ENCODE peak calls at places on chromosomes 6 and 20, in ten cellular contexts. One of them, this sample, is unnamed.

GRCh38 chr20:63664861-63665594 is 6.9 kb downstream of the RTEL1 start:
- DNase-seq in glomerular endothelial cell: no peak
- DNase-seq in fibroblast of the aortic adventitia: peak
- DNase-seq in substantia nigra: no peak
- DNase-seq in activated CD4-positive, CD25-positive, alpha-beta regulatory T cell treated with anti-CD3 and anti-CD28 coated beads, Interleukin-2, amount 50 U/mL, for 72 hours: no peak
- DNase-seq in B cell: no peak
- DNase-seq in mucosa of descending colon: no peak
- DNase-seq in endodermal cell: peak
- DNase-seq in astrocyte of the spinal cord: no peak
- DNase-seq in anterior cingulate cortex: peak
- DNase-seq in this sample: no peak

GRCh38 chr6:143400258-143401059 is 50.0 kb downstream of the ADAT2 start:
- DNase-seq in fibroblast of the aortic adventitia: peak
- DNase-seq in glomerular endothelial cell: no peak
- DNase-seq in anterior cingulate cortex: no peak
- DNase-seq in mucosa of descending colon: no peak
- DNase-seq in substantia nigra: no peak
- DNase-seq in astrocyte of the spinal cord: no peak
- DNase-seq in endodermal cell: no peak
- DNase-seq in B cell: no peak
- DNase-seq in activated CD4-positive, CD25-positive, alpha-beta regulatory T cell treated with anti-CD3 and anti-CD28 coated beads, Interleukin-2, amount 50 U/mL, for 72 hours: no peak
- DNase-seq in this sample: no peak

GRCh38 chr6:137013031-137013430 is 31.7 kb downstream of the IL20RA start:
- DNase-seq in fibroblast of the aortic adventitia: peak
- DNase-seq in glomerular endothelial cell: no peak
- DNase-seq in endodermal cell: no peak
- DNase-seq in substantia nigra: no peak
- DNase-seq in B cell: no peak
- DNase-seq in anterior cingulate cortex: no peak
- DNase-seq in activated CD4-positive, CD25-positive, alpha-beta regulatory T cell treated with anti-CD3 and anti-CD28 coated beads, Interleukin-2, amount 50 U/mL, for 72 hours: no peak
- DNase-seq in mucosa of descending colon: no peak
- DNase-seq in astrocyte of the spinal cord: peak
- DNase-seq in this sample: no peak

GRCh38 chr6:33692760-33693158 is 18.7 kb downstream of the UQCC2 start:
- DNase-seq in B cell: peak
- DNase-seq in astrocyte of the spinal cord: no peak
- DNase-seq in activated CD4-positive, CD25-positive, alpha-beta regulatory T cell treated with anti-CD3 and anti-CD28 coated beads, Interleukin-2, amount 50 U/mL, for 72 hours: peak
- DNase-seq in anterior cingulate cortex: no peak
- DNase-seq in mucosa of descending colon: peak
- DNase-seq in substantia nigra: no peak
- DNase-seq in fibroblast of the aortic adventitia: no peak
- DNase-seq in glomerular endothelial cell: no peak
- DNase-seq in endodermal cell: no peak
- DNase-seq in this sample: no peak

GRCh38 chr6:20965276-20965675 is 431.0 kb downstream of the CDKAL1 start:
- DNase-seq in astrocyte of the spinal cord: no peak
- DNase-seq in glomerular endothelial cell: no peak
- DNase-seq in endodermal cell: no peak
- DNase-seq in mucosa of descending colon: no peak
- DNase-seq in fibroblast of the aortic adventitia: no peak
- DNase-seq in substantia nigra: no peak
- DNase-seq in anterior cingulate cortex: no peak
- DNase-seq in activated CD4-positive, CD25-positive, alpha-beta regulatory T cell treated with anti-CD3 and anti-CD28 coated beads, Interleukin-2, amount 50 U/mL, for 72 hours: no peak
- DNase-seq in B cell: no peak
- DNase-seq in this sample: no peak

GRCh38 chr6:51060262-51060762 is 241.6 kb downstream of the TFAP2B start:
- DNase-seq in endodermal cell: no peak
- DNase-seq in mucosa of descending colon: no peak
- DNase-seq in activated CD4-positive, CD25-positive, alpha-beta regulatory T cell treated with anti-CD3 and anti-CD28 coated beads, Interleukin-2, amount 50 U/mL, for 72 hours: no peak
- DNase-seq in anterior cingulate cortex: no peak
- DNase-seq in fibroblast of the aortic adventitia: no peak
- DNase-seq in B cell: no peak
- DNase-seq in glomerular endothelial cell: no peak
- DNase-seq in astrocyte of the spinal cord: no peak
- DNase-seq in substantia nigra: no peak
- DNase-seq in this sample: no peak

GRCh38 chr20:3454821-3455220 is 16.0 kb upstream of the ATRN start:
- DNase-seq in glomerular endothelial cell: no peak
- DNase-seq in substantia nigra: no peak
- DNase-seq in anterior cingulate cortex: no peak
- DNase-seq in B cell: no peak
- DNase-seq in endodermal cell: no peak
- DNase-seq in fibroblast of the aortic adventitia: no peak
- DNase-seq in mucosa of descending colon: no peak
- DNase-seq in activated CD4-positive, CD25-positive, alpha-beta regulatory T cell treated with anti-CD3 and anti-CD28 coated beads, Interleukin-2, amount 50 U/mL, for 72 hours: no peak
- DNase-seq in astrocyte of the spinal cord: no peak
- DNase-seq in this sample: no peak

GRCh38 chr6:149545258-149545753 is 537 bp downstream of the PPIL4 start:
- DNase-seq in mucosa of descending colon: peak
- DNase-seq in glomerular endothelial cell: no peak
- DNase-seq in anterior cingulate cortex: peak
- DNase-seq in endodermal cell: peak
- DNase-seq in activated CD4-positive, CD25-positive, alpha-beta regulatory T cell treated with anti-CD3 and anti-CD28 coated beads, Interleukin-2, amount 50 U/mL, for 72 hours: no peak
- DNase-seq in astrocyte of the spinal cord: peak
- DNase-seq in substantia nigra: no peak
- DNase-seq in B cell: peak
- DNase-seq in fibroblast of the aortic adventitia: peak
- DNase-seq in this sample: peak

GRCh38 chr6:42764883-42765653 is 16.8 kb upstream of the BICRAL start:
- DNase-seq in astrocyte of the spinal cord: no peak
- DNase-seq in fibroblast of the aortic adventitia: peak
- DNase-seq in endodermal cell: no peak
- DNase-seq in activated CD4-positive, CD25-positive, alpha-beta regulatory T cell treated with anti-CD3 and anti-CD28 coated beads, Interleukin-2, amount 50 U/mL, for 72 hours: no peak
- DNase-seq in substantia nigra: no peak
- DNase-seq in glomerular endothelial cell: no peak
- DNase-seq in anterior cingulate cortex: no peak
- DNase-seq in mucosa of descending colon: no peak
- DNase-seq in B cell: no peak
- DNase-seq in this sample: no peak

GRCh38 chr6:129701721-129702455 is 8.1 kb downstream of the ARHGAP18 start:
- DNase-seq in endodermal cell: no peak
- DNase-seq in B cell: no peak
- DNase-seq in fibroblast of the aortic adventitia: peak
- DNase-seq in substantia nigra: no peak
- DNase-seq in glomerular endothelial cell: no peak
- DNase-seq in anterior cingulate cortex: no peak
- DNase-seq in activated CD4-positive, CD25-positive, alpha-beta regulatory T cell treated with anti-CD3 and anti-CD28 coated beads, Interleukin-2, amount 50 U/mL, for 72 hours: no peak
- DNase-seq in astrocyte of the spinal cord: no peak
- DNase-seq in mucosa of descending colon: no peak
- DNase-seq in this sample: no peak

GRCh38 chr6:167988945-167989841 is 8.3 kb upstream of the KIF25 start:
- DNase-seq in substantia nigra: no peak
- DNase-seq in anterior cingulate cortex: no peak
- DNase-seq in glomerular endothelial cell: no peak
- DNase-seq in fibroblast of the aortic adventitia: no peak
- DNase-seq in endodermal cell: no peak
- DNase-seq in activated CD4-positive, CD25-positive, alpha-beta regulatory T cell treated with anti-CD3 and anti-CD28 coated beads, Interleukin-2, amount 50 U/mL, for 72 hours: no peak
- DNase-seq in mucosa of descending colon: no peak
- DNase-seq in astrocyte of the spinal cord: no peak
- DNase-seq in B cell: no peak
- DNase-seq in this sample: no peak

GRCh38 chr6:43803783-43804549 is 34.0 kb downstream of the VEGFA start:
- DNase-seq in activated CD4-positive, CD25-positive, alpha-beta regulatory T cell treated with anti-CD3 and anti-CD28 coated beads, Interleukin-2, amount 50 U/mL, for 72 hours: no peak
- DNase-seq in mucosa of descending colon: peak
- DNase-seq in astrocyte of the spinal cord: no peak
- DNase-seq in glomerular endothelial cell: no peak
- DNase-seq in endodermal cell: no peak
- DNase-seq in anterior cingulate cortex: no peak
- DNase-seq in fibroblast of the aortic adventitia: peak
- DNase-seq in B cell: no peak
- DNase-seq in substantia nigra: no peak
- DNase-seq in this sample: peak

GRCh38 chr6:52263709-52264320 is 19.5 kb upstream of the IL17F start:
- DNase-seq in anterior cingulate cortex: peak
- DNase-seq in fibroblast of the aortic adventitia: peak
- DNase-seq in substantia nigra: no peak
- DNase-seq in mucosa of descending colon: peak
- DNase-seq in endodermal cell: peak
- DNase-seq in astrocyte of the spinal cord: peak
- DNase-seq in glomerular endothelial cell: no peak
- DNase-seq in B cell: peak
- DNase-seq in activated CD4-positive, CD25-positive, alpha-beta regulatory T cell treated with anti-CD3 and anti-CD28 coated beads, Interleukin-2, amount 50 U/mL, for 72 hours: peak
- DNase-seq in this sample: peak

GRCh38 chr20:51447097-51447764 is 95.3 kb downstream of the NFATC2 start:
- DNase-seq in mucosa of descending colon: peak
- DNase-seq in glomerular endothelial cell: peak
- DNase-seq in substantia nigra: no peak
- DNase-seq in anterior cingulate cortex: no peak
- DNase-seq in fibroblast of the aortic adventitia: peak
- DNase-seq in astrocyte of the spinal cord: peak
- DNase-seq in B cell: no peak
- DNase-seq in endodermal cell: no peak
- DNase-seq in activated CD4-positive, CD25-positive, alpha-beta regulatory T cell treated with anti-CD3 and anti-CD28 coated beads, Interleukin-2, amount 50 U/mL, for 72 hours: no peak
- DNase-seq in this sample: peak

GRCh38 chr6:9732056-9732455 is 682.8 kb downstream of the TFAP2A start:
- DNase-seq in substantia nigra: no peak
- DNase-seq in anterior cingulate cortex: no peak
- DNase-seq in endodermal cell: no peak
- DNase-seq in glomerular endothelial cell: no peak
- DNase-seq in B cell: no peak
- DNase-seq in fibroblast of the aortic adventitia: no peak
- DNase-seq in astrocyte of the spinal cord: no peak
- DNase-seq in mucosa of descending colon: no peak
- DNase-seq in activated CD4-positive, CD25-positive, alpha-beta regulatory T cell treated with anti-CD3 and anti-CD28 coated beads, Interleukin-2, amount 50 U/mL, for 72 hours: no peak
- DNase-seq in this sample: no peak

GRCh38 chr6:55694148-55694547 is 115.2 kb upstream of the HMGCLL1 start:
- DNase-seq in anterior cingulate cortex: no peak
- DNase-seq in fibroblast of the aortic adventitia: peak
- DNase-seq in activated CD4-positive, CD25-positive, alpha-beta regulatory T cell treated with anti-CD3 and anti-CD28 coated beads, Interleukin-2, amount 50 U/mL, for 72 hours: no peak
- DNase-seq in endodermal cell: peak
- DNase-seq in mucosa of descending colon: no peak
- DNase-seq in glomerular endothelial cell: no peak
- DNase-seq in substantia nigra: no peak
- DNase-seq in B cell: no peak
- DNase-seq in astrocyte of the spinal cord: peak
- DNase-seq in this sample: peak

GRCh38 chr6:139708342-139709199 is 334.1 kb upstream of the CITED2 start:
- DNase-seq in endodermal cell: no peak
- DNase-seq in glomerular endothelial cell: no peak
- DNase-seq in activated CD4-positive, CD25-positive, alpha-beta regulatory T cell treated with anti-CD3 and anti-CD28 coated beads, Interleukin-2, amount 50 U/mL, for 72 hours: no peak
- DNase-seq in anterior cingulate cortex: no peak
- DNase-seq in mucosa of descending colon: no peak
- DNase-seq in astrocyte of the spinal cord: peak
- DNase-seq in substantia nigra: no peak
- DNase-seq in B cell: no peak
- DNase-seq in fibroblast of the aortic adventitia: peak
- DNase-seq in this sample: peak

GRCh38 chr6:8539446-8539845 is 104.1 kb upstream of the SLC35B3 start:
- DNase-seq in astrocyte of the spinal cord: peak
- DNase-seq in fibroblast of the aortic adventitia: peak
- DNase-seq in substantia nigra: no peak
- DNase-seq in anterior cingulate cortex: no peak
- DNase-seq in B cell: no peak
- DNase-seq in mucosa of descending colon: no peak
- DNase-seq in endodermal cell: no peak
- DNase-seq in glomerular endothelial cell: no peak
- DNase-seq in activated CD4-positive, CD25-positive, alpha-beta regulatory T cell treated with anti-CD3 and anti-CD28 coated beads, Interleukin-2, amount 50 U/mL, for 72 hours: no peak
- DNase-seq in this sample: no peak

GRCh38 chr6:82118150-82118562 is 129.4 kb downstream of the IBTK start:
- DNase-seq in astrocyte of the spinal cord: no peak
- DNase-seq in anterior cingulate cortex: no peak
- DNase-seq in activated CD4-positive, CD25-positive, alpha-beta regulatory T cell treated with anti-CD3 and anti-CD28 coated beads, Interleukin-2, amount 50 U/mL, for 72 hours: no peak
- DNase-seq in B cell: no peak
- DNase-seq in glomerular endothelial cell: no peak
- DNase-seq in endodermal cell: no peak
- DNase-seq in substantia nigra: no peak
- DNase-seq in fibroblast of the aortic adventitia: peak
- DNase-seq in mucosa of descending colon: no peak
- DNase-seq in this sample: no peak

GRCh38 chr6:108609276-108609769 is 48.6 kb downstream of the FOXO3 start:
- DNase-seq in astrocyte of the spinal cord: peak
- DNase-seq in B cell: no peak
- DNase-seq in glomerular endothelial cell: no peak
- DNase-seq in fibroblast of the aortic adventitia: peak
- DNase-seq in mucosa of descending colon: no peak
- DNase-seq in endodermal cell: no peak
- DNase-seq in anterior cingulate cortex: no peak
- DNase-seq in substantia nigra: no peak
- DNase-seq in activated CD4-positive, CD25-positive, alpha-beta regulatory T cell treated with anti-CD3 and anti-CD28 coated beads, Interleukin-2, amount 50 U/mL, for 72 hours: no peak
- DNase-seq in this sample: no peak

GRCh38 chr20:4040283-4041179 is 25.2 kb upstream of the RNF24 start:
- DNase-seq in activated CD4-positive, CD25-positive, alpha-beta regulatory T cell treated with anti-CD3 and anti-CD28 coated beads, Interleukin-2, amount 50 U/mL, for 72 hours: no peak
- DNase-seq in anterior cingulate cortex: no peak
- DNase-seq in substantia nigra: no peak
- DNase-seq in fibroblast of the aortic adventitia: peak
- DNase-seq in glomerular endothelial cell: no peak
- DNase-seq in B cell: no peak
- DNase-seq in mucosa of descending colon: no peak
- DNase-seq in endodermal cell: peak
- DNase-seq in astrocyte of the spinal cord: peak
- DNase-seq in this sample: no peak

GRCh38 chr6:106739387-106739786 is 110.0 kb downstream of the QRSL1 start:
- DNase-seq in fibroblast of the aortic adventitia: no peak
- DNase-seq in glomerular endothelial cell: no peak
- DNase-seq in mucosa of descending colon: no peak
- DNase-seq in astrocyte of the spinal cord: peak
- DNase-seq in anterior cingulate cortex: peak
- DNase-seq in endodermal cell: no peak
- DNase-seq in activated CD4-positive, CD25-positive, alpha-beta regulatory T cell treated with anti-CD3 and anti-CD28 coated beads, Interleukin-2, amount 50 U/mL, for 72 hours: no peak
- DNase-seq in B cell: peak
- DNase-seq in substantia nigra: no peak
- DNase-seq in this sample: no peak

GRCh38 chr6:139338845-139339244 is 35.6 kb downstream of the CITED2 start:
- DNase-seq in anterior cingulate cortex: no peak
- DNase-seq in B cell: no peak
- DNase-seq in mucosa of descending colon: no peak
- DNase-seq in activated CD4-positive, CD25-positive, alpha-beta regulatory T cell treated with anti-CD3 and anti-CD28 coated beads, Interleukin-2, amount 50 U/mL, for 72 hours: no peak
- DNase-seq in substantia nigra: no peak
- DNase-seq in glomerular endothelial cell: no peak
- DNase-seq in fibroblast of the aortic adventitia: peak
- DNase-seq in endodermal cell: no peak
- DNase-seq in astrocyte of the spinal cord: peak
- DNase-seq in this sample: no peak

GRCh38 chr6:34680802-34681515 is 15.6 kb downstream of the ILRUN start:
- DNase-seq in activated CD4-positive, CD25-positive, alpha-beta regulatory T cell treated with anti-CD3 and anti-CD28 coated beads, Interleukin-2, amount 50 U/mL, for 72 hours: no peak
- DNase-seq in glomerular endothelial cell: no peak
- DNase-seq in B cell: no peak
- DNase-seq in anterior cingulate cortex: no peak
- DNase-seq in substantia nigra: no peak
- DNase-seq in mucosa of descending colon: no peak
- DNase-seq in astrocyte of the spinal cord: no peak
- DNase-seq in fibroblast of the aortic adventitia: peak
- DNase-seq in endodermal cell: no peak
- DNase-seq in this sample: no peak

GRCh38 chr6:20424679-20425078 is 23.0 kb downstream of the E2F3 start:
- DNase-seq in glomerular endothelial cell: no peak
- DNase-seq in astrocyte of the spinal cord: no peak
- DNase-seq in B cell: no peak
- DNase-seq in anterior cingulate cortex: no peak
- DNase-seq in substantia nigra: no peak
- DNase-seq in endodermal cell: peak
- DNase-seq in mucosa of descending colon: no peak
- DNase-seq in activated CD4-positive, CD25-positive, alpha-beta regulatory T cell treated with anti-CD3 and anti-CD28 coated beads, Interleukin-2, amount 50 U/mL, for 72 hours: no peak
- DNase-seq in fibroblast of the aortic adventitia: peak
- DNase-seq in this sample: peak

GRCh38 chr20:44650777-44651493 is 564 bp downstream of the ADA start:
- DNase-seq in glomerular endothelial cell: no peak
- DNase-seq in activated CD4-positive, CD25-positive, alpha-beta regulatory T cell treated with anti-CD3 and anti-CD28 coated beads, Interleukin-2, amount 50 U/mL, for 72 hours: peak
- DNase-seq in mucosa of descending colon: peak
- DNase-seq in substantia nigra: no peak
- DNase-seq in anterior cingulate cortex: no peak
- DNase-seq in astrocyte of the spinal cord: no peak
- DNase-seq in fibroblast of the aortic adventitia: peak
- DNase-seq in B cell: no peak
- DNase-seq in endodermal cell: no peak
- DNase-seq in this sample: no peak

GRCh38 chr20:57581202-57582028 is 20.5 kb downstream of the PCK1 start:
- DNase-seq in endodermal cell: no peak
- DNase-seq in fibroblast of the aortic adventitia: no peak
- DNase-seq in activated CD4-positive, CD25-positive, alpha-beta regulatory T cell treated with anti-CD3 and anti-CD28 coated beads, Interleukin-2, amount 50 U/mL, for 72 hours: no peak
- DNase-seq in B cell: no peak
- DNase-seq in anterior cingulate cortex: no peak
- DNase-seq in astrocyte of the spinal cord: no peak
- DNase-seq in glomerular endothelial cell: no peak
- DNase-seq in mucosa of descending colon: peak
- DNase-seq in substantia nigra: no peak
- DNase-seq in this sample: no peak

This sample was measured in hepatocyte.